ENCODE peak calls at places on chromosome 11, in six cellular contexts. R is mesenchymal stem cell, G is IMR-90, L is heart right ventricle, X is adipocyte, D is cardiac muscle cell. U is an unnamed sample. For H3K27me3, the result is how much of the 10 kb centered on the place peaks cover.

GRCh38 chr11:11987503-11988022 is 20.9 kb downstream of the DKK3 start:
- DNase-seq in R (peak), G (peak), L (no peak), X (no peak), D (no peak), U (no peak)

GRCh38 chr11:66150140-66150539 is 80.1 kb downstream of the PACS1 start:
- DNase-seq in R (peak), G (peak), L (no peak), X (peak), D (no peak), U (no peak)

GRCh38 chr11:93278976-93279375 is 51.6 kb upstream of the DEUP1 start:
- DNase-seq in R (no peak), G (no peak), L (no peak), X (no peak), D (no peak), U (no peak)

GRCh38 chr11:92784313-92784712 is 185.1 kb upstream of the MTNR1B start:
- DNase-seq in R (no peak), G (no peak), L (no peak), X (no peak), D (no peak), U (no peak)

GRCh38 chr11:17923213-17923612 is 89.6 kb downstream of the SERGEF start:
- DNase-seq in R (no peak), G (no peak), L (peak), X (peak), D (peak), U (no peak)

GRCh38 chr11:69708731-69709401 is 5.0 kb upstream of the FGF19 start:
- DNase-seq in R (no peak), G (no peak), L (no peak), X (no peak), D (peak), U (no peak)

GRCh38 chr11:66987158-66987620 is 12.1 kb downstream of the C11orf86 start:
- DNase-seq in R (no peak), G (no peak), L (peak), X (no peak), D (peak), U (no peak)

GRCh38 chr11:100801225-100801999 is 114.3 kb downstream of the ARHGAP42 start:
- DNase-seq in R (no peak), G (no peak), L (no peak), X (no peak), D (no peak), U (no peak)

GRCh38 chr11:10864688-10865087 is 6.8 kb upstream of the ZBED5 start:
- DNase-seq in R (peak), G (peak), L (no peak), X (peak), D (peak), U (no peak)

GRCh38 chr11:58577441-58578135 is 1.3 kb upstream of the ZFP91 start:
- DNase-seq in R (peak), G (peak), L (peak), X (peak), D (peak), U (peak)

GRCh38 chr11:100857236-100858005 is 170.3 kb downstream of the ARHGAP42 start:
- DNase-seq in R (no peak), G (peak), L (no peak), X (no peak), D (no peak), U (no peak)

GRCh38 chr11:96122601-96123044 is 198.7 kb upstream of the MTMR2 start:
- DNase-seq in R (no peak), G (peak), L (no peak), X (peak), D (no peak), U (no peak)

GRCh38 chr11:62018978-62019664 is 51.7 kb upstream of the FTH1 start:
- DNase-seq in R (no peak), G (no peak), L (no peak), X (no peak), D (no peak), U (no peak)

GRCh38 chr11:78525720-78526119 is 48.9 kb downstream of the NARS2 start:
- DNase-seq in R (no peak), G (no peak), L (no peak), X (peak), D (no peak), U (no peak)

GRCh38 chr11:124143034-124143433 is 27.8 kb downstream of the VWA5A start:
- DNase-seq in R (no peak), G (no peak), L (no peak), X (no peak), D (no peak), U (no peak)

GRCh38 chr11:85530596-85530995 is 96.5 kb downstream of the DLG2 start:
- DNase-seq in R (no peak), G (no peak), L (no peak), X (no peak), D (no peak), U (no peak)

GRCh38 chr11:91296628-91297027 is 928.0 kb upstream of the FAT3 start:
- DNase-seq in R (peak), G (peak), L (no peak), X (no peak), D (no peak), U (no peak)

GRCh38 chr11:73325036-73325981 is 17.2 kb downstream of the ARHGEF17 start:
- DNase-seq in R (peak), G (peak), L (peak), X (peak), D (no peak), U (no peak)

GRCh38 chr11:27216268-27217149 is 146.5 kb downstream of the CCDC34 start:
- DNase-seq in R (peak), G (peak), L (peak), X (peak), D (peak), U (no peak)

GRCh38 chr11:69333906-69334305 is 40.0 kb downstream of the MYEOV start:
- DNase-seq in R (no peak), G (peak), L (no peak), X (no peak), D (no peak), U (no peak)

GRCh38 chr11:44572884-44573283 is 7.4 kb downstream of the CD82 start:
- DNase-seq in R (no peak), G (no peak), L (no peak), X (no peak), D (no peak), U (no peak)

GRCh38 chr11:113048820-113049555 is 87.8 kb downstream of the NCAM1 start:
- DNase-seq in R (peak), G (no peak), L (no peak), X (no peak), D (no peak), U (no peak)

DNA sequence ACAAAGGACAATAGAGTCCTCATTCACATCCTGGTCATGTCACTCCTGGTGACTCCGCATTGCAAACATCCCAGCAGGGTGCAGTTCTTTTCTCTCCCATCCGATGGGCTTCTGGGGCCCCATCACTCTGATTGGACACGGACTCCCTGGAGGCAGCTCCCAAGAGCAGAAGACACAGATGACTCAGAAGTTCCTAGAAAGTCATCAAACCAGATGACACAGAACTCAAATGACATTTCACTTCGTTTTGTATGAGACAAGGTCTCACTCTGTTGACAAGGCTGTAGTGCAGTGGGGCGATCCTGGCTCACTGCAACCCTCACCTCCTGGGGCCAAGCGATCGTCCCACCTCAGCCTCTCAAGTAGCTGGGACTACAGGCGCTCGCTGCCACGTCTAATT is 33.2 kb downstream of the ZNF195 start:
- DNase-seq in R (no peak), G (no peak), L (no peak), X (no peak), D (no peak), U (no peak)
- H3K27me3 ChIP-seq in R (under half), G (under half), L (under half), X (under half), D (under half), U (under half)

GRCh38 chr11:60831143-60831500 is 10.8 kb upstream of the CCDC86 start:
- DNase-seq in R (peak), G (peak), L (peak), X (peak), D (peak), U (peak)
- H3K27me3 ChIP-seq in R (under half), G (under half), L (under half), X (under half), D (under half), U (under half)

DNA sequence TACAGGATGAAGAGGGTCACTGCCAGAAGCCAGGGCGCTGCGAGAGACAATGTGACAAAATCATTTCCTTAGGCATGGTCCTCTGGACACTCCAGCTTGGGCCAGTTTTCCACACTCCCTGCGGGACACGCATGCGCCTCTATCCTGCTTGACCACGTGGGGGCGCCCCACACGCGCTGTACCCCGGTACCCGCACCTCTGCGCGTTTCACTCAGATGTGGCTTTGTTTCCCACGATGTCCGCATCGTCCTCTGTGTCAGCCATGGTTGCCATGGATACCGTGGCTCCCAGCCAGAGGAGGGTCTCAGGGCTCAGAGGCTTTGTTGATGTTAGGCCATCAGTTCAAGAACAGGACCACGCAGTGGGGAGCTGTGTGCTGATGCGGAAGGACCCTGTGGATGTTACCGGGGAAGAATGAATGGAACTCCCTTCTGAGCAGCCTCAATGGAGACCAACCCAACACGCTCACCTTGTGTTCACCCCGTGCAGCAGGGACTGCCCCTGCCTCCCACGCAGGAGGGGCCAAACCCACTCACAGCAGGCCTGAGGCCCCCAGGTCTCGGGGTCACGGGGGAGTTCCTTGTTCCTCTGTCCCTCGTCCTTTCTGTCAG is 101.1 kb upstream of the SLC22A12 start:
- DNase-seq in R (peak), G (peak), L (peak), X (no peak), D (peak), U (peak)
- H3K27me3 ChIP-seq in R (half or more), G (under half), L (half or more), X (half or more), D (under half), U (under half)

GRCh38 chr11:116866774-116867455 is 29.5 kb upstream of the APOA1 start:
- DNase-seq in R (no peak), G (no peak), L (no peak), X (peak), D (no peak), U (no peak)
- H3K27me3 ChIP-seq in R (under half), G (under half), L (under half), X (under half), D (under half), U (under half)

DNA sequence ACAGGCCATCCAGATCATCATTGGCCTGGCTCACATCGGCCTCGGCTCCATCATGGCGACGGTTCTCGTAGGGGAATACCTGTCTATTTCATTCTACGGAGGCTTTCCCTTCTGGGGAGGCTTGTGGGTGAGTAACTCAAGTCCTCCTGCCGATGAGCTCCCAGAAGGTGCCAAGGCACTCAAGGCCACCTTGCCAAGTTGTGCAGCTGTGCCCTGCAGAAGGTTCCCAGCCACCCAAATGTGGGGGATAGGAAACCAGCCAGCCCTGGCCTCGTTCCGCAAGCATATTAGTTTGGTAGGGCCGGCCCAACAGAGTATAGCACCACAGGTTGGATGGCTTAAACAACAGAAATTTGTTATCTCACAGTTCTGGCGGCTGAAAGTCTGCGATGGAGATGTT is 4.0 kb downstream of the MS4A8 start:
- DNase-seq in R (no peak), G (no peak), L (no peak), X (no peak), D (no peak), U (no peak)
- H3K27me3 ChIP-seq in R (under half), G (under half), L (under half), X (under half), D (under half), U (under half)

GRCh38 chr11:19869466-19869865 is 156.8 kb downstream of the NAV2 start:
- DNase-seq in R (no peak), G (no peak), L (no peak), X (no peak), D (no peak), U (no peak)

GRCh38 chr11:19869946-19870589 is 157.4 kb downstream of the NAV2 start:
- DNase-seq in R (no peak), G (no peak), L (no peak), X (no peak), D (no peak), U (no peak)

GRCh38 chr11:19867064-19867463 is 154.4 kb downstream of the NAV2 start:
- DNase-seq in R (no peak), G (no peak), L (no peak), X (no peak), D (no peak), U (no peak)

GRCh38 chr11:19868281-19868821 is 155.7 kb downstream of the NAV2 start:
- DNase-seq in R (no peak), G (peak), L (no peak), X (peak), D (no peak), U (peak)

DNA sequence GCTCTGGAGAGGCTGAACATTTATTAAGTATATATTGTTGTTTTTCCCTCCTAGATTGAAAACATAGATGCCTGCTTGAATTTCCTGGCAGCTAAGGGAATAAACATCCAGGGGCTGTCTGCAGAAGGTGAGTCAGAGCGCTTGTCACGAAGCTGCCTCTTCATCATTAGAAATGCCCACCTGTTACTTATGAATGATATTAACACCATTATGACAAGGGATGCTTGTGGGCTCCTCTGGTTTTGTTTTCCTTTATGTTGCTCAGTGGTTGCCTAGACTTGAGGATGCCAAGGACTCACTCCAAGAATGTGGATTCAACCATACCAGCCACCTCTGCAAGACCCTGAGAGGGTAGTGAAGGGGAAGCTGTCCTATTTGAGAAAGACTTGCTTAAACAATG is 156.2 kb downstream of the NAV2 start:
- DNase-seq in R (no peak), G (peak), L (no peak), X (no peak), D (no peak), U (no peak)
- H3K27me3 ChIP-seq in R (under half), G (under half), L (under half), X (under half), D (under half), U (under half)

DNA sequence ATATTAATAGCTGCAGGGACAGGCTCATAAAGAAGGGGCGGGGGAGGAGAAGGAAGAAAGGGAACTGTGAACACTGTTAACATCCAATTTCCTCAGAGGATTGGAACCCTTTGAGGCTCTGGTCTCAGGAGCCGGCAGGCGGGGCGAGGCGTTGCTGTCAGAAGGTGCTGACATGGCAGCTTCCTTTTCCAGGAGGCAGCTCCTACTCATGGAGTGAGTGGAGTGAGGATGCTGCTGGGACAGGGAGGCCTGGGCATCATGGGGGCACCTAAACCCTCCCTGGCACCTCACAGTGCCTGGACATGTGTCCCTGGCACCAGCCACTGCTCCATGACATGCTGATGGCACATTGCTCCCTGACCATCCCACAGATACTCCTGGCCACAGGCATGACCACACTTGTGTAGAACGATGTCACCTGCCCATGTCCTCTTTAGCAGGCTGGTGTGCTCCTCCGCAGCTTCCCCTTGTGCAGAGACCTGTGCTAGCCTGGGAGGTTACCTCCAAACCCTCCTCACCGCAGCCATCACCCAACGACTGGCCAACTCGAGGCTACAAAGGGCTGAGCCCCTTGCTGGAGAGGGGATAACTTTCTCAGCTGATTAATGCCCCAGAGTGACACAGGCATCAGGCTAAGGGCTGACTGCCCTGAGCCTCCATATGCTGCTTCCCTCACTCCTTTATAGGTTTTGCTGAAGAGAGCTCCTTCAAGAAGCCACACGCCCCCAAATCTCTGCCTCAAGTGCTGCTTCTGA is 79.6 kb upstream of the NECTIN1 start:
- DNase-seq in R (no peak), G (no peak), L (no peak), X (no peak), D (no peak), U (no peak)
- H3K27me3 ChIP-seq in R (half or more), G (under half), L (under half), X (half or more), D (under half), U (under half)

GRCh38 chr11:130405428-130405827 is 23.0 kb downstream of the ADAMTS8 start:
- DNase-seq in R (no peak), G (no peak), L (no peak), X (no peak), D (no peak), U (no peak)
- H3K27me3 ChIP-seq in R (under half), G (under half), L (under half), X (under half), D (under half), U (under half)

GRCh38 chr11:8297781-8298440 is 34.2 kb upstream of the LMO1 start:
- DNase-seq in R (no peak), G (no peak), L (no peak), X (no peak), D (no peak), U (no peak)

GRCh38 chr11:8296203-8296602 is 32.5 kb upstream of the LMO1 start:
- DNase-seq in R (no peak), G (no peak), L (no peak), X (no peak), D (no peak), U (no peak)

GRCh38 chr11:8301622-8302021 is 37.9 kb upstream of the LMO1 start:
- DNase-seq in R (no peak), G (no peak), L (no peak), X (no peak), D (no peak), U (no peak)

GRCh38 chr11:8296872-8297271 is 33.2 kb upstream of the LMO1 start:
- DNase-seq in R (no peak), G (no peak), L (no peak), X (no peak), D (no peak), U (no peak)

GRCh38 chr11:8298801-8299786 is 35.4 kb upstream of the LMO1 start:
- DNase-seq in R (no peak), G (no peak), L (no peak), X (no peak), D (no peak), U (no peak)
- H3K27me3 ChIP-seq in R (under half), G (under half), L (under half), X (under half), D (under half), U (under half)

DNA sequence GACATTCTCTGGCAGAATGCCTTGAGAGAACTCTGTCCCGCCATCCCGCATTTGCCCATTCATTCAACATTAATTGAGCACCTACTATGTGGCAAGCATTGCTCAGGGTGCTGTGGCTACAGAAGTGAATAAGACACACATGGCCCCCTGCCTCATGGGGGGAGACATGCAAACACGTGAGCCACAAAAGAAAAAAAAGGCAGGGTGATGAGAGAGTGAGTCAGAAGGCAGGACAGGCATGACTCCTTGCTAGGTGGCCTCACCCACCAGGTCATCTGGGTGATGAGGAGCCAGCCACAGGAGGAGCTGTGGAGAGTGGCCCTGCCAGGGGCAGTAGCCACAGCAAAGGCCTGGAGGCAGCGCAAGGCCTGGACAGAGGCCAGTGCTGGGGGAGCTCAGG is 4.9 kb downstream of the CHRM4 start:
- DNase-seq in R (no peak), G (peak), L (no peak), X (no peak), D (no peak), U (no peak)
- H3K27me3 ChIP-seq in R (half or more), G (under half), L (under half), X (under half), D (under half), U (under half)

U was measured in lung.